ENCODE peak calls at places on chromosomes 7 and 10, in four cellular contexts. Q is A673, K is right atrium auricular region, O is upper lobe of right lung. E is an unnamed sample.

GRCh38 chr10:17200035-17200884 is 1.2 kb downstream of the TRDMT1 start:
- DNase-seq in O (no peak), Q (no peak), K (no peak), E (no peak)

GRCh38 chr10:50279489-50279888 is 28.2 kb upstream of the ASAH2 start:
- DNase-seq in K (no peak), O (no peak), Q (no peak), E (no peak)

GRCh38 chr10:47449102-47449978 is 34.6 kb downstream of the ANXA8 start:
- DNase-seq in Q (no peak), K (no peak), O (peak; percentile 51), E (no peak)

GRCh38 chr7:73986158-73986631 is 41.8 kb upstream of the ELN start:
- DNase-seq in Q (no peak), K (peak; percentile 85), O (no peak), E (peak; percentile 76)

GRCh38 chr7:31864646-31865045 is 177.6 kb downstream of the PPP1R17 start:
- DNase-seq in O (no peak), Q (no peak), K (no peak), E (no peak)

GRCh38 chr7:46145412-46145811 is 224.3 kb upstream of the IGFBP3 start:
- DNase-seq in Q (peak; percentile 39), K (no peak), O (no peak), E (peak; percentile 97)

GRCh38 chr10:116848032-116848911 is 1.0 kb upstream of the ENO4 start:
- DNase-seq in K (no peak), Q (no peak), O (no peak), E (no peak)

GRCh38 chr10:8312079-8312478 is 257.6 kb downstream of the GATA3 start:
- DNase-seq in K (no peak), Q (no peak), O (no peak), E (no peak)

GRCh38 chr10:77413231-77413630 is 224.4 kb downstream of the KCNMA1 start:
- DNase-seq in Q (no peak), O (no peak), K (no peak), E (no peak)

GRCh38 chr10:43775379-43775778 is 126.7 kb upstream of the ZNF32 start:
- DNase-seq in O (no peak), K (no peak), Q (no peak), E (no peak)

GRCh38 chr10:22042557-22043326 is 39.2 kb upstream of the DNAJC1 start:
- DNase-seq in Q (peak; percentile 28), O (no peak), K (no peak), E (no peak)

GRCh38 chr10:14142631-14143270 is 188.0 kb downstream of the FRMD4A start:
- DNase-seq in K (no peak), Q (no peak), O (no peak), E (no peak)

GRCh38 chr7:18068745-18069144 is 41.1 kb upstream of the PRPS1L1 start:
- DNase-seq in O (no peak), K (no peak), Q (no peak), E (no peak)

GRCh38 chr7:70597071-70597470 is 534.9 kb upstream of the GALNT17 start:
- DNase-seq in Q (no peak), O (no peak), K (no peak), E (peak; percentile 60)

GRCh38 chr7:40619647-40620046 is 484.8 kb downstream of the SUGCT start:
- DNase-seq in O (no peak), K (no peak), Q (no peak), E (no peak)

GRCh38 chr10:47348138-47348651 is at the start of gene RBP3:
- DNase-seq in Q (no peak), K (no peak), O (no peak), E (no peak)

GRCh38 chr10:129730993-129731325 is 233.1 kb downstream of the EBF3 start:
- DNase-seq in O (no peak), Q (no peak), K (no peak), E (no peak)

GRCh38 chr10:127977368-127978009 is 70.6 kb downstream of the PTPRE start:
- DNase-seq in K (peak; percentile 83), Q (no peak), O (peak; percentile 80), E (no peak)

GRCh38 chr7:94883676-94884075 is 23.7 kb upstream of the PPP1R9A start:
- DNase-seq in K (no peak), Q (no peak), O (no peak), E (no peak)

GRCh38 chr10:96188911-96189310 is 58.8 kb downstream of the ZNF518A start:
- DNase-seq in K (no peak), O (no peak), Q (no peak), E (no peak)

GRCh38 chr10:35336921-35337741 is 822 bp downstream of the CCNY start:
- DNase-seq in K (no peak), O (peak; percentile 75), Q (peak; percentile 37), E (no peak)

GRCh38 chr7:73565675-73566342 is 8.3 kb upstream of the BCL7B start:
- DNase-seq in O (no peak), Q (no peak), K (no peak), E (no peak)

GRCh38 chr10:4073912-4074311 is 288.9 kb upstream of the KLF6 start:
- DNase-seq in O (no peak), K (peak; percentile 84), Q (no peak), E (no peak)

GRCh38 chr10:114481055-114481454 is 76.8 kb upstream of the AFAP1L2 start:
- DNase-seq in O (no peak), Q (no peak), K (no peak), E (no peak)

GRCh38 chr10:49237985-49238384 is 49.8 kb upstream of the TMEM273 start:
- DNase-seq in Q (no peak), O (no peak), K (no peak), E (no peak)

DNA sequence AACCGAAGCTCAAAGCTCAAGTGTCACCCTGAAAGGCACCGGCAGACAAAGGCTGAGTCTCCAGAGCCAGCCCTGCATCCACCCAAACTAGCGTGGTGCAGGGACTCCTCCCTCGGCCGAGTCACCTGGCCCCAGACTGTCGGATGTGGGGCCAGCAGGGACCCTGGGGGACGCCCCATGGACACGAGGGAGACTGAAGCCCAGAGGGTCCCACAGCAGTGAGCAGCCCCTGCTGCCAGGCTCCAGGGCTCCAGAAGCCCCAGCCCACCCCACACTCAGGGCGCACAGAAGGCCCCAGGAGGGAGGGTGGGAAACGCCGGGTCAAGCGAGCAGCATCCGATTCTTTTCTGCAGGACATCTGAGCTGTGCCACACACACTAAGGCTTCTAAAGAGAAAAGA is 20.2 kb downstream of the GPR146 start:
- DNase-seq in K (no peak), O (no peak), Q (no peak), E (no peak)
- H3K4me3 ChIP-seq in K (no peak overlapping the region), O (no peak overlapping the region), Q (no peak overlapping the region), E (no peak overlapping the region)

DNA sequence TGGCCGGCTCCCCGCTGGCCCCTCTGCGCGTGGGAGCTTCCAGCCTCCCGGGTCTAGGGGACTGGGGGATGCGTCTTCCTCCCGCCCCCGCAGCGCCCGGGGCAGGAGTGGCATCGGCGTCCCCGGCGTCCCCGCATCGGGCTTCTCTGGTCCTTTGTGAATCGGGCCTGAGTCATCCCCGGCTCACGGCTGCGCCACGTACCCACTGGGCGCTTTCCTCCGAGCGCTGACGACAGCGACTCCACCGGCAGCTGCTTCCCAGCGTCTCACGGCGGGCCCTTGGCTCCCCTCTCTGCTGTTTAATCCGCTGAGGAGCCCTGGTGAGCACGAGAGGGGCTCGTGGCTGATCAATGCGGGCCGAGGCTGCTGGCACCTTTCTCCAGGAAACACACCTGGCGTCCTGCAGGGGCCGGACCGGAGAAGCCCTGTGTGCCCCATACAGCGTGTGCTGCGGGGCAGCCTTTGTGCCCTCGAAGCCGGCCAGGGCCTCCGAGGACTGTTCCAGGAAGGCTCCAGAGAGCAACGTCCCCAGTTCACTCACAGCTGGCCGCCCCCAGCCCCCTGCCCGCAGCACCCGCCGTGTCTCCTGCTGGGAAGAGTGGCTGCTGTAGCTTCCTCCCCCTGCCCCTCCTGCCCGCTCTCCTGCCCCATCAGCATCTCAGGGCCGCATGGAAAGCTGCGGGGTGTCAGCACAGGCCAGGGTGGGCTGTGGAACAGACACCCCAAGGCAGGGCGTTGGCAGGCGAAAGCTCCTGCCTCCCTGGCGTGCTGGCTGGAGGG is 95.5 kb upstream of the DIP2C start:
- DNase-seq in K (peak; percentile 72), O (peak; percentile 74), Q (peak; percentile 87), E (peak; percentile 60)
- TF ChIP-seq CTCF in K (no peak), O (no peak), Q (peak; percentile 41), E (peak; percentile 36)

DNA sequence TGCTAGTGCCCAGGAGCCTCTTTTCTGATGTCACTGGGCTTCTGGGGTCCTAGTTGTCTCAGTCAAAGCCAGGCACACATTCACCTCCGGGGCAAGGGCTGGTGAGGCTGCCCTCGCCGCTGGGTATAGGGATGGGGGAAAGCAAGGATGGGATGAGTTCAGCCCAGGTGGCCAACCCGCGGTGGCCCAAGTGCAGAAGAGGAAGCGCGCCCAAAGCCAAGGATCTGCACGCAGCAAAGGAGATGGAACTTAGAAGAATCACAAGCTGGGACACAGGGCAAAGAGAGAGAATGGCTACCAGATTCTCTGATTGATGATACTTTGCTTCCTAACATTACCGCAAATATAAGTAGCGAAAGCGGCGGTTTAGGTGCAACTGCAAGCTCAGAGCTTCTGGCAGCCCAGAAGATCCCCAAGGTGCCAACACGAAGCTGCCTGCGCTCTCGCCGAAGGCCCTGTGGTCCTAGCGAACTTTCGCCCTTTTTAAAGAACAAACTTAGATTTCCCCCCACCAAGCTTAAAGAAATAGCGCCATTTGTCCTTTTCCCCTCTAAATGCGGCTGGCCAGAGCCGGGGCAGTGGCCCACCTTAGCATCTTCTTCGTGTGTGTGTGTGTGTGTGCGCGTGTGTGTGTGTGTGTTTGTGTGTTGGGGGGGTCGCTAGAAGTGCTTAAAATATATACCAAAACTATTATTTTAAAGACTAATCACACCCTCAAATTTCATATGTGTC is 911 bp upstream of the MKX start:
- DNase-seq in Q (no peak), O (no peak), K (no peak), E (no peak)
- H3K4me3 ChIP-seq in Q (no peak overlapping the region), O (peak overlapping the region; percentile 36), K (no peak overlapping the region), E (peak overlapping the region; percentile 31)

DNA sequence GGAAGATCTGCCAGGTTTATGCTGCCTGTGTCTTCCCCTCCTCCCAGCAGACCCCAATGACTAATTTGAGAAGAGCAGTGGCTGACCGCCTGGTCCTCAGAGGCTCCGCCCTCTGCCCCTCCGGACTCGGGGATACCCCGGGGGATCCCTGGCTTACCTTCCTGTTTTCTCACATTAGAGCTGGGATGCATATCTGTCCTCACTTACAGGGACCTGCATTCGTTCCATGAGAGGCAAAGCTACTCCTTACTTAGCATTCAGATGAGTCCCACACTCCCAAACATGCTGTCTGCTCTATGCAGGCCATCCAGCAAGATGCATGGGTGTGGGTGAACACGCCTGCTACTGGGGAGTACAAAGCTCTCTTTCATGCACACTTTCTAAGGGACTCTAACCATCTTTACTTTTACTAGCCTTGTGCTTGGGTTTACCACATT is 24.0 kb downstream of the VOPP1 start:
- DNase-seq in Q (no peak), O (no peak), K (no peak), E (no peak)
- TF ChIP-seq CTCF in Q (no peak), O (no peak), K (no peak), E (no peak)

DNA sequence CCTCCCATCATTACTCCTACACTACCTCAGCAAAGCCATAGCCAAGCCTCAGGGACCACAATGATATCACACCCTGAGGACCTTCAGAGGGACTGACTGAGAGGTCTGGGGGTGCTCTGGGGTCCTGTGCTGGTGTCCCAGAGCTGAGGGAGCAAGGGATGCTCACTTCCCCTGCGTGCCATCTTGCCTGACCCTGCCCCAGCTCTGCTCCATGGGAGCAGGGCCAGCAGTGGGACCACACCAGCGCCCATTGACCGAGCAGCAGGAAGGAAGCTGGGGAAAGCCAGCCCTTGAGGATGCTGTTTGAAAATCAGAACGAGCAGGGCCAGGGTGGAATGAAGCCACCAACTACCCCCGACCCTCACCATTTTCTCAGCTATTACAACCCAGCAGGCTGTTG is 103.0 kb downstream of the PARP12 start:
- DNase-seq in Q (no peak), K (no peak), O (no peak), E (no peak)
- H3K4me3 ChIP-seq in Q (no peak overlapping the region), K (no peak overlapping the region), O (no peak overlapping the region), E (no peak overlapping the region)

GRCh38 chr7:47483604-47484273 is 98.2 kb downstream of the TNS3 start:
- DNase-seq in Q (no peak), K (no peak), O (no peak), E (no peak)
- TF ChIP-seq CTCF in Q (no peak), K (peak; percentile 23), O (no peak), E (peak; percentile 41)

GRCh38 chr7:117021366-117021765 is 68.1 kb downstream of the ST7 start:
- DNase-seq in O (no peak), Q (no peak), K (no peak), E (no peak)
- H3K4me3 ChIP-seq in O (no peak overlapping the region), Q (no peak overlapping the region), K (no peak overlapping the region), E (no peak overlapping the region)

E was measured in retinal pigment epithelial cell.